ENCODE peak calls at places on chromosomes 11 and 22, in six cellular contexts. One of them, this sample, is unnamed.

GRCh38 chr22:29306830-29307657 is 594 bp downstream of the GAS2L1 start:
- DNase-seq in prostate gland: peak; percentile 77
- DNase-seq in HCT116: no peak
- DNase-seq in heart left ventricle: peak; percentile 90
- DNase-seq in A549: peak; percentile 64
- DNase-seq in psoas muscle: peak; percentile 89
- DNase-seq in this sample: peak; percentile 73

GRCh38 chr22:40412441-40412840 is 42.0 kb downstream of the SGSM3 start:
- DNase-seq in prostate gland: no peak
- DNase-seq in HCT116: no peak
- DNase-seq in heart left ventricle: no peak
- DNase-seq in A549: no peak
- DNase-seq in psoas muscle: no peak
- DNase-seq in this sample: no peak

GRCh38 chr11:103923473-103923931 is 112.9 kb upstream of the DDI1 start:
- DNase-seq in prostate gland: no peak
- DNase-seq in HCT116: peak; percentile 26
- DNase-seq in heart left ventricle: no peak
- DNase-seq in A549: peak; percentile 69
- DNase-seq in psoas muscle: no peak
- DNase-seq in this sample: no peak

GRCh38 chr22:27416553-27417427 is 384.8 kb downstream of the MN1 start:
- DNase-seq in prostate gland: peak; percentile 41
- DNase-seq in HCT116: no peak
- DNase-seq in heart left ventricle: no peak
- DNase-seq in A549: peak; percentile 20
- DNase-seq in psoas muscle: no peak
- DNase-seq in this sample: no peak

GRCh38 chr11:93193721-93194120 is 4.1 kb downstream of the SLC36A4 start:
- DNase-seq in prostate gland: no peak
- DNase-seq in HCT116: no peak
- DNase-seq in heart left ventricle: no peak
- DNase-seq in A549: no peak
- DNase-seq in psoas muscle: no peak
- DNase-seq in this sample: no peak

GRCh38 chr11:11141019-11141418 is 212.0 kb downstream of the CSNK2A3 start:
- DNase-seq in prostate gland: no peak
- DNase-seq in HCT116: no peak
- DNase-seq in heart left ventricle: no peak
- DNase-seq in A549: no peak
- DNase-seq in psoas muscle: no peak
- DNase-seq in this sample: no peak

GRCh38 chr11:8959546-8960166 is 4.6 kb downstream of the TMEM9B start:
- DNase-seq in prostate gland: peak; percentile 40
- DNase-seq in HCT116: peak; percentile 67
- DNase-seq in heart left ventricle: peak; percentile 31
- DNase-seq in A549: peak; percentile 81
- DNase-seq in psoas muscle: no peak
- DNase-seq in this sample: no peak

GRCh38 chr11:103274025-103274424 is 164.8 kb downstream of the DYNC2H1 start:
- DNase-seq in prostate gland: no peak
- DNase-seq in HCT116: no peak
- DNase-seq in heart left ventricle: no peak
- DNase-seq in A549: no peak
- DNase-seq in psoas muscle: no peak
- DNase-seq in this sample: no peak

GRCh38 chr11:3122775-3123201 is 42.3 kb downstream of the OSBPL5 start:
- DNase-seq in prostate gland: no peak
- DNase-seq in HCT116: no peak
- DNase-seq in heart left ventricle: peak; percentile 18
- DNase-seq in A549: no peak
- DNase-seq in psoas muscle: peak; percentile 51
- DNase-seq in this sample: peak; percentile 63

DNA sequence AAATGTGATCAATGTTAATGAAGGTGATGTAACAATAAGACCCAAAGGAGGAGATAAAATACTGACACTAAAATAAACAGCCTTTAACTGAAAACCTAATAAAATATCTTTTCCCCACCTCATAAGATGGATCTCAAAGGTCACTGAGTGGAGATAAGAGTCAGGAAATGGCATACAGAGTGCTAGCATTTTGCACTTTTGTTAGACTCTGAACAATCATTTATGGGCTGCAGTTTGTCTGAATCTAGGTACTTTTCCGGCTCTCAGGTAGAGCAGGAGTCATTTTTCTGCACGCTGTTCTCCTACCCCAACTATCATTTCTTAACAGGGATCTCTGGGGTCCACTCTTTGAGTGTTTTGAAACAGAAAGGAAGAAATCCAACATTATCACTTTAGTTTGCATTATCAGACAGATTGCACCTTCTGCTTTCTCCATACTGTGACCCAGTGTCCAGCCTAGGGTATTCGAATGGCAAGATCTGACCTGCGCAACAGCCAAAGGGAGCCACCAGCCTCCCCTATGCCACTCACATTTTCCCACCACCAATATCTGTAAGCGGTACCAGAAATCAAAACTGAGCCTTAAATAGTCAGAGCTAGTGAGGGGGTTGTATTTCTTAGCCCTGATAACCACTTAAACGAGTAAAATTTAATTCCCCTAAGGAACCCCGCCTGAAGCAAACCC is 866 bp downstream of the SIAE start:
- DNase-seq in prostate gland: no peak
- DNase-seq in HCT116: no peak
- DNase-seq in heart left ventricle: no peak
- DNase-seq in A549: no peak
- DNase-seq in psoas muscle: no peak
- DNase-seq in this sample: no peak
- H3K27ac ChIP-seq in prostate gland: peak overlapping the region; percentile 72
- H3K27ac ChIP-seq in HCT116: peak overlapping the region; percentile 69
- H3K27ac ChIP-seq in heart left ventricle: peak overlapping the region; percentile 86
- H3K27ac ChIP-seq in A549: peak overlapping the region; percentile 80
- H3K27ac ChIP-seq in psoas muscle: peak overlapping the region; percentile 75
- H3K27ac ChIP-seq in this sample: peak overlapping the region; percentile 91

GRCh38 chr11:64516226-64516625 is 74.8 kb upstream of the SLC22A12 start:
- DNase-seq in prostate gland: no peak
- DNase-seq in HCT116: no peak
- DNase-seq in heart left ventricle: no peak
- DNase-seq in A549: no peak
- DNase-seq in psoas muscle: no peak
- DNase-seq in this sample: no peak
- TF ChIP-seq CTCF in prostate gland: no peak
- TF ChIP-seq CTCF in HCT116: peak; percentile 41
- TF ChIP-seq CTCF in heart left ventricle: no peak
- TF ChIP-seq CTCF in A549: no peak
- TF ChIP-seq CTCF in psoas muscle: no peak
- TF ChIP-seq CTCF in this sample: no peak

GRCh38 chr22:36453266-36453607 is 28.2 kb downstream of the TXN2 start:
- DNase-seq in prostate gland: no peak
- DNase-seq in HCT116: no peak
- DNase-seq in heart left ventricle: no peak
- DNase-seq in A549: no peak
- DNase-seq in psoas muscle: no peak
- DNase-seq in this sample: no peak
- H3K27ac ChIP-seq in prostate gland: peak overlapping the region; percentile 96
- H3K27ac ChIP-seq in HCT116: no peak overlapping the region
- H3K27ac ChIP-seq in heart left ventricle: no peak overlapping the region
- H3K27ac ChIP-seq in A549: peak overlapping the region; percentile 66
- H3K27ac ChIP-seq in psoas muscle: peak overlapping the region; percentile 96
- H3K27ac ChIP-seq in this sample: peak overlapping the region; percentile 95

GRCh38 chr11:64343740-64344133 is 3.7 kb downstream of the CCDC88B start:
- DNase-seq in prostate gland: no peak
- DNase-seq in HCT116: no peak
- DNase-seq in heart left ventricle: no peak
- DNase-seq in A549: peak; percentile 52
- DNase-seq in psoas muscle: peak; percentile 62
- DNase-seq in this sample: no peak
- TF ChIP-seq CTCF in prostate gland: no peak
- TF ChIP-seq CTCF in HCT116: peak; percentile 55
- TF ChIP-seq CTCF in heart left ventricle: no peak
- TF ChIP-seq CTCF in A549: peak; percentile 36
- TF ChIP-seq CTCF in psoas muscle: peak; percentile 42
- TF ChIP-seq CTCF in this sample: no peak

GRCh38 chr11:123393312-123393927 is 36.6 kb upstream of the GRAMD1B start:
- DNase-seq in prostate gland: no peak
- DNase-seq in HCT116: no peak
- DNase-seq in heart left ventricle: no peak
- DNase-seq in A549: no peak
- DNase-seq in psoas muscle: no peak
- DNase-seq in this sample: no peak
- H3K27ac ChIP-seq in prostate gland: no peak overlapping the region
- H3K27ac ChIP-seq in HCT116: no peak overlapping the region
- H3K27ac ChIP-seq in heart left ventricle: no peak overlapping the region
- H3K27ac ChIP-seq in A549: no peak overlapping the region
- H3K27ac ChIP-seq in psoas muscle: no peak overlapping the region
- H3K27ac ChIP-seq in this sample: no peak overlapping the region

DNA sequence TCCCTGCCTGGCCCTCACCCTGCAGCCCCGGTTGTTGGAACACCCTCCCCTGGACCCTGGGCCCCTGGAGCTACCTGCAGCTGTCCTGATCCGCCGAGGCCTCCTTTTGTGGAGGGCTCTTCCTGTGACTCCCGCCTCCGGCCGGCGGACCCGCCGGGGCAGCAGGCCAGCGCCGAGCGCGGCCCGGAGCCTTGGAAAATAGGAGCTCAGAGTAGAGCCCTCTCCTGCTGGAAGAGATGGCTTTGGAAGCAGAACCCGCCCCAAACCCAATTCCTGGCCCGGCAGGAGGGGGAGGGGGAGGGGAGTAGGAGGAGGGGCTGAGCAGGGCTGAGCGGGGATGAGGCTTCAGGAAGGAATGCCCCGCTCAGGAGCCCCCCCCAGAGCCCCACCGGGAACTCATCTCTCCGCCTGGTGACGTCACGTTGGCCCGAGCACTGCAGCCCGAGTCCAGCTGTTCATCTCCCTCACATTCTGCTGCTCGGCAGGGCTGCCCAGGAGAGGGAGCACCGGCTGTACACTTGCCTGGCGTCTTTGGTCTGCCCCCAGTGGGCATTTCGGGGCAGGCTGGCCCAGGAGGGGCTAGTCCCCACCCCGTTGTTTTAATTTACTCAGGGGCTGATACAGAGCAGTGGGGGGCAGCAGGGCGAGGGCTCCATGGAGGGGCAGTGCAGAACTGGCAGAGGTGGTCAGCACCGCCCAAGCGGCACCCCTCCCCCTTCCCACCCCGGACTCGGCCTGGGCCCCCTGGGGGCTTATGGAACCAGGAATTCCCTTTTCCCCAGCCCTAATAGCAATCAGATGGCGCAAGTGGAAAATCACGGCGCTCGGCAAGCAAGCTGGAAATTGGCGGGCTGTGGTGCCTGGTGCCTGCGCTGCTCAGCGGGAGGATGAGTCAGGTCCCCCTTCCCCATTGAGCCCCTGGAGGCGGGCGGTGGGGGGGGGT is at the start of gene MRGPRF:
- DNase-seq in prostate gland: no peak
- DNase-seq in HCT116: no peak
- DNase-seq in heart left ventricle: peak; percentile 88
- DNase-seq in A549: peak; percentile 30
- DNase-seq in psoas muscle: peak; percentile 94
- DNase-seq in this sample: peak; percentile 98
- TF ChIP-seq CTCF in prostate gland: no peak
- TF ChIP-seq CTCF in HCT116: peak; percentile 49
- TF ChIP-seq CTCF in heart left ventricle: no peak
- TF ChIP-seq CTCF in A549: no peak
- TF ChIP-seq CTCF in psoas muscle: peak; percentile 24
- TF ChIP-seq CTCF in this sample: peak; percentile 43

GRCh38 chr11:85725510-85726258 is 39.7 kb upstream of the CCDC89 start:
- DNase-seq in prostate gland: no peak
- DNase-seq in HCT116: peak; percentile 72
- DNase-seq in heart left ventricle: no peak
- DNase-seq in A549: peak; percentile 78
- DNase-seq in psoas muscle: no peak
- DNase-seq in this sample: no peak
- H3K27ac ChIP-seq in prostate gland: no peak overlapping the region
- H3K27ac ChIP-seq in HCT116: peak overlapping the region; percentile 44
- H3K27ac ChIP-seq in heart left ventricle: peak overlapping the region; percentile 22
- H3K27ac ChIP-seq in A549: peak overlapping the region; percentile 39
- H3K27ac ChIP-seq in psoas muscle: no peak overlapping the region
- H3K27ac ChIP-seq in this sample: no peak overlapping the region

GRCh38 chr11:122852071-122852831 is 14.0 kb downstream of the CRTAM start:
- DNase-seq in prostate gland: no peak
- DNase-seq in HCT116: no peak
- DNase-seq in heart left ventricle: no peak
- DNase-seq in A549: peak; percentile 9
- DNase-seq in psoas muscle: no peak
- DNase-seq in this sample: no peak

GRCh38 chr11:122853261-122853660 is 15.0 kb downstream of the CRTAM start:
- DNase-seq in prostate gland: no peak
- DNase-seq in HCT116: no peak
- DNase-seq in heart left ventricle: no peak
- DNase-seq in A549: no peak
- DNase-seq in psoas muscle: no peak
- DNase-seq in this sample: no peak

GRCh38 chr11:122851366-122852011 is 13.2 kb downstream of the CRTAM start:
- DNase-seq in prostate gland: no peak
- DNase-seq in HCT116: no peak
- DNase-seq in heart left ventricle: no peak
- DNase-seq in A549: no peak
- DNase-seq in psoas muscle: no peak
- DNase-seq in this sample: no peak

GRCh38 chr11:122847437-122847836 is 9.1 kb downstream of the CRTAM start:
- DNase-seq in prostate gland: no peak
- DNase-seq in HCT116: no peak
- DNase-seq in heart left ventricle: no peak
- DNase-seq in A549: no peak
- DNase-seq in psoas muscle: no peak
- DNase-seq in this sample: no peak

GRCh38 chr11:122850076-122850631 is 11.9 kb downstream of the CRTAM start:
- DNase-seq in prostate gland: no peak
- DNase-seq in HCT116: no peak
- DNase-seq in heart left ventricle: no peak
- DNase-seq in A549: no peak
- DNase-seq in psoas muscle: no peak
- DNase-seq in this sample: no peak
- TF ChIP-seq CTCF in prostate gland: no peak
- TF ChIP-seq CTCF in HCT116: no peak
- TF ChIP-seq CTCF in heart left ventricle: no peak
- TF ChIP-seq CTCF in A549: no peak
- TF ChIP-seq CTCF in psoas muscle: no peak
- TF ChIP-seq CTCF in this sample: no peak

This sample was measured in coronary artery.